ENCODE peak calls at places on chromosomes 11 and 22, in ten cellular contexts. One of them, this sample, is unnamed.

GRCh38 chr11:27008811-27009535 is 15.1 kb downstream of the FIBIN start:
- DNase-seq in NB4: no peak
- DNase-seq in HS-27A: no peak
- DNase-seq in GM04504: no peak
- DNase-seq in activated CD4-positive, alpha-beta T cell treated with anti-CD3 and anti-CD28 coated beads, Interleukin-2, amount 50 U/mL, for 48 hours: no peak
- DNase-seq in CD8-positive, alpha-beta memory T cell: no peak
- DNase-seq in myocyte: no peak
- DNase-seq in activated T-cell treated with anti-CD3 and anti-CD28 coated beads for 1 hour: no peak
- DNase-seq in activated effector memory CD4-positive, alpha-beta T cell treated with anti-CD3 and anti-CD28 coated beads, Interleukin-2, amount 50 U/mL, for 16 hours: no peak
- DNase-seq in cardiac muscle cell: no peak
- DNase-seq in this sample: no peak

GRCh38 chr11:95608093-95608492 is 181.5 kb downstream of the FAM76B start:
- DNase-seq in NB4: no peak
- DNase-seq in HS-27A: no peak
- DNase-seq in GM04504: no peak
- DNase-seq in activated CD4-positive, alpha-beta T cell treated with anti-CD3 and anti-CD28 coated beads, Interleukin-2, amount 50 U/mL, for 48 hours: no peak
- DNase-seq in CD8-positive, alpha-beta memory T cell: no peak
- DNase-seq in myocyte: no peak
- DNase-seq in activated T-cell treated with anti-CD3 and anti-CD28 coated beads for 1 hour: no peak
- DNase-seq in activated effector memory CD4-positive, alpha-beta T cell treated with anti-CD3 and anti-CD28 coated beads, Interleukin-2, amount 50 U/mL, for 16 hours: no peak
- DNase-seq in cardiac muscle cell: no peak
- DNase-seq in this sample: no peak

GRCh38 chr22:41919357-41920224 is 4.7 kb upstream of the SHISA8 start:
- DNase-seq in NB4: peak; percentile 78
- DNase-seq in HS-27A: no peak
- DNase-seq in GM04504: no peak
- DNase-seq in activated CD4-positive, alpha-beta T cell treated with anti-CD3 and anti-CD28 coated beads, Interleukin-2, amount 50 U/mL, for 48 hours: peak; percentile 65
- DNase-seq in CD8-positive, alpha-beta memory T cell: no peak
- DNase-seq in myocyte: peak; percentile 72
- DNase-seq in activated T-cell treated with anti-CD3 and anti-CD28 coated beads for 1 hour: peak; percentile 26
- DNase-seq in activated effector memory CD4-positive, alpha-beta T cell treated with anti-CD3 and anti-CD28 coated beads, Interleukin-2, amount 50 U/mL, for 16 hours: peak; percentile 82
- DNase-seq in cardiac muscle cell: peak; percentile 47
- DNase-seq in this sample: peak; percentile 99

GRCh38 chr11:976431-977160 is 50.9 kb downstream of the AP2A2 start:
- DNase-seq in NB4: peak; percentile 39
- DNase-seq in HS-27A: no peak
- DNase-seq in GM04504: peak; percentile 27
- DNase-seq in activated CD4-positive, alpha-beta T cell treated with anti-CD3 and anti-CD28 coated beads, Interleukin-2, amount 50 U/mL, for 48 hours: peak; percentile 12
- DNase-seq in CD8-positive, alpha-beta memory T cell: no peak
- DNase-seq in myocyte: peak; percentile 87
- DNase-seq in activated T-cell treated with anti-CD3 and anti-CD28 coated beads for 1 hour: no peak
- DNase-seq in activated effector memory CD4-positive, alpha-beta T cell treated with anti-CD3 and anti-CD28 coated beads, Interleukin-2, amount 50 U/mL, for 16 hours: no peak
- DNase-seq in cardiac muscle cell: peak; percentile 70
- DNase-seq in this sample: peak; percentile 37

GRCh38 chr22:30228509-30229359 is 17.8 kb downstream of the LIF start:
- DNase-seq in NB4: no peak
- DNase-seq in HS-27A: no peak
- DNase-seq in GM04504: no peak
- DNase-seq in activated CD4-positive, alpha-beta T cell treated with anti-CD3 and anti-CD28 coated beads, Interleukin-2, amount 50 U/mL, for 48 hours: no peak
- DNase-seq in CD8-positive, alpha-beta memory T cell: no peak
- DNase-seq in myocyte: no peak
- DNase-seq in activated T-cell treated with anti-CD3 and anti-CD28 coated beads for 1 hour: no peak
- DNase-seq in activated effector memory CD4-positive, alpha-beta T cell treated with anti-CD3 and anti-CD28 coated beads, Interleukin-2, amount 50 U/mL, for 16 hours: no peak
- DNase-seq in cardiac muscle cell: no peak
- DNase-seq in this sample: no peak

GRCh38 chr22:45317551-45318167 is 7.9 kb downstream of the FAM118A start:
- DNase-seq in NB4: peak; percentile 18
- DNase-seq in HS-27A: peak; percentile 36
- DNase-seq in GM04504: no peak
- DNase-seq in activated CD4-positive, alpha-beta T cell treated with anti-CD3 and anti-CD28 coated beads, Interleukin-2, amount 50 U/mL, for 48 hours: no peak
- DNase-seq in CD8-positive, alpha-beta memory T cell: no peak
- DNase-seq in myocyte: peak; percentile 24
- DNase-seq in activated T-cell treated with anti-CD3 and anti-CD28 coated beads for 1 hour: no peak
- DNase-seq in activated effector memory CD4-positive, alpha-beta T cell treated with anti-CD3 and anti-CD28 coated beads, Interleukin-2, amount 50 U/mL, for 16 hours: no peak
- DNase-seq in cardiac muscle cell: peak; percentile 64
- DNase-seq in this sample: no peak

GRCh38 chr11:117145393-117145761 is 1.3 kb downstream of the PAFAH1B2 start:
- DNase-seq in NB4: peak; percentile 69
- DNase-seq in HS-27A: peak; percentile 11
- DNase-seq in GM04504: no peak
- DNase-seq in activated CD4-positive, alpha-beta T cell treated with anti-CD3 and anti-CD28 coated beads, Interleukin-2, amount 50 U/mL, for 48 hours: no peak
- DNase-seq in CD8-positive, alpha-beta memory T cell: peak; percentile 1
- DNase-seq in myocyte: peak; percentile 28
- DNase-seq in activated T-cell treated with anti-CD3 and anti-CD28 coated beads for 1 hour: no peak
- DNase-seq in activated effector memory CD4-positive, alpha-beta T cell treated with anti-CD3 and anti-CD28 coated beads, Interleukin-2, amount 50 U/mL, for 16 hours: no peak
- DNase-seq in cardiac muscle cell: peak; percentile 50
- DNase-seq in this sample: peak; percentile 33

GRCh38 chr11:42407379-42407778 is 904.4 kb upstream of the API5 start:
- DNase-seq in NB4: peak; percentile 14
- DNase-seq in HS-27A: no peak
- DNase-seq in GM04504: no peak
- DNase-seq in activated CD4-positive, alpha-beta T cell treated with anti-CD3 and anti-CD28 coated beads, Interleukin-2, amount 50 U/mL, for 48 hours: no peak
- DNase-seq in CD8-positive, alpha-beta memory T cell: no peak
- DNase-seq in myocyte: no peak
- DNase-seq in activated T-cell treated with anti-CD3 and anti-CD28 coated beads for 1 hour: no peak
- DNase-seq in activated effector memory CD4-positive, alpha-beta T cell treated with anti-CD3 and anti-CD28 coated beads, Interleukin-2, amount 50 U/mL, for 16 hours: no peak
- DNase-seq in cardiac muscle cell: peak; percentile 40
- DNase-seq in this sample: peak; percentile 5

GRCh38 chr11:109644158-109644557 is 222.2 kb downstream of the C11orf87 start:
- DNase-seq in NB4: no peak
- DNase-seq in HS-27A: no peak
- DNase-seq in GM04504: peak; percentile 20
- DNase-seq in activated CD4-positive, alpha-beta T cell treated with anti-CD3 and anti-CD28 coated beads, Interleukin-2, amount 50 U/mL, for 48 hours: no peak
- DNase-seq in CD8-positive, alpha-beta memory T cell: no peak
- DNase-seq in myocyte: peak; percentile 84
- DNase-seq in activated T-cell treated with anti-CD3 and anti-CD28 coated beads for 1 hour: no peak
- DNase-seq in activated effector memory CD4-positive, alpha-beta T cell treated with anti-CD3 and anti-CD28 coated beads, Interleukin-2, amount 50 U/mL, for 16 hours: no peak
- DNase-seq in cardiac muscle cell: peak; percentile 47
- DNase-seq in this sample: no peak

GRCh38 chr11:97742717-97743116 is 1278.0 kb upstream of the CNTN5 start:
- DNase-seq in NB4: no peak
- DNase-seq in HS-27A: no peak
- DNase-seq in GM04504: no peak
- DNase-seq in activated CD4-positive, alpha-beta T cell treated with anti-CD3 and anti-CD28 coated beads, Interleukin-2, amount 50 U/mL, for 48 hours: no peak
- DNase-seq in CD8-positive, alpha-beta memory T cell: no peak
- DNase-seq in myocyte: no peak
- DNase-seq in activated T-cell treated with anti-CD3 and anti-CD28 coated beads for 1 hour: no peak
- DNase-seq in activated effector memory CD4-positive, alpha-beta T cell treated with anti-CD3 and anti-CD28 coated beads, Interleukin-2, amount 50 U/mL, for 16 hours: no peak
- DNase-seq in cardiac muscle cell: peak; percentile 42
- DNase-seq in this sample: peak; percentile 36

GRCh38 chr22:50267591-50268390 is 2.4 kb downstream of the MAPK11 start:
- DNase-seq in NB4: no peak
- DNase-seq in HS-27A: no peak
- DNase-seq in GM04504: no peak
- DNase-seq in activated CD4-positive, alpha-beta T cell treated with anti-CD3 and anti-CD28 coated beads, Interleukin-2, amount 50 U/mL, for 48 hours: peak; percentile 61
- DNase-seq in CD8-positive, alpha-beta memory T cell: peak; percentile 20
- DNase-seq in myocyte: peak; percentile 35
- DNase-seq in activated T-cell treated with anti-CD3 and anti-CD28 coated beads for 1 hour: peak; percentile 42
- DNase-seq in activated effector memory CD4-positive, alpha-beta T cell treated with anti-CD3 and anti-CD28 coated beads, Interleukin-2, amount 50 U/mL, for 16 hours: peak; percentile 84
- DNase-seq in cardiac muscle cell: peak; percentile 70
- DNase-seq in this sample: peak; percentile 26

GRCh38 chr22:17131686-17132085 is 10.5 kb upstream of the TMEM121B start:
- DNase-seq in NB4: no peak
- DNase-seq in HS-27A: no peak
- DNase-seq in GM04504: no peak
- DNase-seq in activated CD4-positive, alpha-beta T cell treated with anti-CD3 and anti-CD28 coated beads, Interleukin-2, amount 50 U/mL, for 48 hours: no peak
- DNase-seq in CD8-positive, alpha-beta memory T cell: no peak
- DNase-seq in myocyte: peak; percentile 66
- DNase-seq in activated T-cell treated with anti-CD3 and anti-CD28 coated beads for 1 hour: no peak
- DNase-seq in activated effector memory CD4-positive, alpha-beta T cell treated with anti-CD3 and anti-CD28 coated beads, Interleukin-2, amount 50 U/mL, for 16 hours: no peak
- DNase-seq in cardiac muscle cell: no peak
- DNase-seq in this sample: peak; percentile 54

GRCh38 chr22:50202130-50202671 is 1.4 kb downstream of the SELENOO start:
- DNase-seq in NB4: no peak
- DNase-seq in HS-27A: no peak
- DNase-seq in GM04504: no peak
- DNase-seq in activated CD4-positive, alpha-beta T cell treated with anti-CD3 and anti-CD28 coated beads, Interleukin-2, amount 50 U/mL, for 48 hours: no peak
- DNase-seq in CD8-positive, alpha-beta memory T cell: no peak
- DNase-seq in myocyte: no peak
- DNase-seq in activated T-cell treated with anti-CD3 and anti-CD28 coated beads for 1 hour: no peak
- DNase-seq in activated effector memory CD4-positive, alpha-beta T cell treated with anti-CD3 and anti-CD28 coated beads, Interleukin-2, amount 50 U/mL, for 16 hours: no peak
- DNase-seq in cardiac muscle cell: no peak
- DNase-seq in this sample: no peak

GRCh38 chr11:3132831-3133455 is 32.2 kb downstream of the OSBPL5 start:
- DNase-seq in NB4: no peak
- DNase-seq in HS-27A: no peak
- DNase-seq in GM04504: no peak
- DNase-seq in activated CD4-positive, alpha-beta T cell treated with anti-CD3 and anti-CD28 coated beads, Interleukin-2, amount 50 U/mL, for 48 hours: no peak
- DNase-seq in CD8-positive, alpha-beta memory T cell: no peak
- DNase-seq in myocyte: no peak
- DNase-seq in activated T-cell treated with anti-CD3 and anti-CD28 coated beads for 1 hour: no peak
- DNase-seq in activated effector memory CD4-positive, alpha-beta T cell treated with anti-CD3 and anti-CD28 coated beads, Interleukin-2, amount 50 U/mL, for 16 hours: peak; percentile 27
- DNase-seq in cardiac muscle cell: no peak
- DNase-seq in this sample: no peak

GRCh38 chr11:65736810-65737209 is 16.2 kb upstream of the RNASEH2C start:
- DNase-seq in NB4: no peak
- DNase-seq in HS-27A: no peak
- DNase-seq in GM04504: no peak
- DNase-seq in activated CD4-positive, alpha-beta T cell treated with anti-CD3 and anti-CD28 coated beads, Interleukin-2, amount 50 U/mL, for 48 hours: no peak
- DNase-seq in CD8-positive, alpha-beta memory T cell: no peak
- DNase-seq in myocyte: no peak
- DNase-seq in activated T-cell treated with anti-CD3 and anti-CD28 coated beads for 1 hour: no peak
- DNase-seq in activated effector memory CD4-positive, alpha-beta T cell treated with anti-CD3 and anti-CD28 coated beads, Interleukin-2, amount 50 U/mL, for 16 hours: no peak
- DNase-seq in cardiac muscle cell: no peak
- DNase-seq in this sample: no peak

GRCh38 chr11:78195917-78196545 is 7.3 kb downstream of the USP35 start:
- DNase-seq in NB4: no peak
- DNase-seq in HS-27A: no peak
- DNase-seq in GM04504: no peak
- DNase-seq in activated CD4-positive, alpha-beta T cell treated with anti-CD3 and anti-CD28 coated beads, Interleukin-2, amount 50 U/mL, for 48 hours: no peak
- DNase-seq in CD8-positive, alpha-beta memory T cell: no peak
- DNase-seq in myocyte: no peak
- DNase-seq in activated T-cell treated with anti-CD3 and anti-CD28 coated beads for 1 hour: no peak
- DNase-seq in activated effector memory CD4-positive, alpha-beta T cell treated with anti-CD3 and anti-CD28 coated beads, Interleukin-2, amount 50 U/mL, for 16 hours: peak; percentile 39
- DNase-seq in cardiac muscle cell: peak; percentile 37
- DNase-seq in this sample: no peak

GRCh38 chr11:65425971-65426838 is 3.6 kb downstream of the NEAT1 start:
- DNase-seq in NB4: peak; percentile 98
- DNase-seq in HS-27A: no peak
- DNase-seq in GM04504: peak; percentile 39
- DNase-seq in activated CD4-positive, alpha-beta T cell treated with anti-CD3 and anti-CD28 coated beads, Interleukin-2, amount 50 U/mL, for 48 hours: peak; percentile 48
- DNase-seq in CD8-positive, alpha-beta memory T cell: peak; percentile 77
- DNase-seq in myocyte: peak; percentile 64
- DNase-seq in activated T-cell treated with anti-CD3 and anti-CD28 coated beads for 1 hour: no peak
- DNase-seq in activated effector memory CD4-positive, alpha-beta T cell treated with anti-CD3 and anti-CD28 coated beads, Interleukin-2, amount 50 U/mL, for 16 hours: peak; percentile 66
- DNase-seq in cardiac muscle cell: peak; percentile 80
- DNase-seq in this sample: peak; percentile 100

GRCh38 chr11:30360741-30361140 is 37.8 kb downstream of the ARL14EP start:
- DNase-seq in NB4: no peak
- DNase-seq in HS-27A: no peak
- DNase-seq in GM04504: no peak
- DNase-seq in activated CD4-positive, alpha-beta T cell treated with anti-CD3 and anti-CD28 coated beads, Interleukin-2, amount 50 U/mL, for 48 hours: no peak
- DNase-seq in CD8-positive, alpha-beta memory T cell: no peak
- DNase-seq in myocyte: no peak
- DNase-seq in activated T-cell treated with anti-CD3 and anti-CD28 coated beads for 1 hour: no peak
- DNase-seq in activated effector memory CD4-positive, alpha-beta T cell treated with anti-CD3 and anti-CD28 coated beads, Interleukin-2, amount 50 U/mL, for 16 hours: no peak
- DNase-seq in cardiac muscle cell: no peak
- DNase-seq in this sample: no peak

GRCh38 chr11:120211522-120212258 is 858 bp downstream of the OAF start:
- DNase-seq in NB4: no peak
- DNase-seq in HS-27A: no peak
- DNase-seq in GM04504: no peak
- DNase-seq in activated CD4-positive, alpha-beta T cell treated with anti-CD3 and anti-CD28 coated beads, Interleukin-2, amount 50 U/mL, for 48 hours: no peak
- DNase-seq in CD8-positive, alpha-beta memory T cell: no peak
- DNase-seq in myocyte: no peak
- DNase-seq in activated T-cell treated with anti-CD3 and anti-CD28 coated beads for 1 hour: no peak
- DNase-seq in activated effector memory CD4-positive, alpha-beta T cell treated with anti-CD3 and anti-CD28 coated beads, Interleukin-2, amount 50 U/mL, for 16 hours: no peak
- DNase-seq in cardiac muscle cell: no peak
- DNase-seq in this sample: no peak

GRCh38 chr22:30453731-30454510 is 17.9 kb downstream of the SEC14L3 start:
- DNase-seq in NB4: peak; percentile 69
- DNase-seq in HS-27A: no peak
- DNase-seq in GM04504: no peak
- DNase-seq in activated CD4-positive, alpha-beta T cell treated with anti-CD3 and anti-CD28 coated beads, Interleukin-2, amount 50 U/mL, for 48 hours: peak; percentile 26
- DNase-seq in CD8-positive, alpha-beta memory T cell: no peak
- DNase-seq in myocyte: peak; percentile 16
- DNase-seq in activated T-cell treated with anti-CD3 and anti-CD28 coated beads for 1 hour: no peak
- DNase-seq in activated effector memory CD4-positive, alpha-beta T cell treated with anti-CD3 and anti-CD28 coated beads, Interleukin-2, amount 50 U/mL, for 16 hours: no peak
- DNase-seq in cardiac muscle cell: peak; percentile 51
- DNase-seq in this sample: peak; percentile 75

GRCh38 chr11:106156290-106156937 is 79.0 kb downstream of the AASDHPPT start:
- DNase-seq in NB4: peak; percentile 54
- DNase-seq in HS-27A: peak; percentile 12
- DNase-seq in GM04504: peak; percentile 44
- DNase-seq in activated CD4-positive, alpha-beta T cell treated with anti-CD3 and anti-CD28 coated beads, Interleukin-2, amount 50 U/mL, for 48 hours: no peak
- DNase-seq in CD8-positive, alpha-beta memory T cell: no peak
- DNase-seq in myocyte: peak; percentile 73
- DNase-seq in activated T-cell treated with anti-CD3 and anti-CD28 coated beads for 1 hour: no peak
- DNase-seq in activated effector memory CD4-positive, alpha-beta T cell treated with anti-CD3 and anti-CD28 coated beads, Interleukin-2, amount 50 U/mL, for 16 hours: no peak
- DNase-seq in cardiac muscle cell: peak; percentile 93
- DNase-seq in this sample: peak; percentile 34

GRCh38 chr22:37053310-37054077 is 2.0 kb downstream of the KCTD17 start:
- DNase-seq in NB4: no peak
- DNase-seq in HS-27A: no peak
- DNase-seq in GM04504: no peak
- DNase-seq in activated CD4-positive, alpha-beta T cell treated with anti-CD3 and anti-CD28 coated beads, Interleukin-2, amount 50 U/mL, for 48 hours: no peak
- DNase-seq in CD8-positive, alpha-beta memory T cell: no peak
- DNase-seq in myocyte: peak; percentile 9
- DNase-seq in activated T-cell treated with anti-CD3 and anti-CD28 coated beads for 1 hour: no peak
- DNase-seq in activated effector memory CD4-positive, alpha-beta T cell treated with anti-CD3 and anti-CD28 coated beads, Interleukin-2, amount 50 U/mL, for 16 hours: no peak
- DNase-seq in cardiac muscle cell: peak; percentile 30
- DNase-seq in this sample: no peak

GRCh38 chr11:61901353-61901858 is 10.1 kb upstream of the FADS3 start:
- DNase-seq in NB4: peak; percentile 41
- DNase-seq in HS-27A: no peak
- DNase-seq in GM04504: no peak
- DNase-seq in activated CD4-positive, alpha-beta T cell treated with anti-CD3 and anti-CD28 coated beads, Interleukin-2, amount 50 U/mL, for 48 hours: no peak
- DNase-seq in CD8-positive, alpha-beta memory T cell: no peak
- DNase-seq in myocyte: no peak
- DNase-seq in activated T-cell treated with anti-CD3 and anti-CD28 coated beads for 1 hour: no peak
- DNase-seq in activated effector memory CD4-positive, alpha-beta T cell treated with anti-CD3 and anti-CD28 coated beads, Interleukin-2, amount 50 U/mL, for 16 hours: no peak
- DNase-seq in cardiac muscle cell: no peak
- DNase-seq in this sample: no peak

GRCh38 chr11:60376601-60377000 is 1.7 kb upstream of the MS4A7 start:
- DNase-seq in NB4: no peak
- DNase-seq in HS-27A: no peak
- DNase-seq in GM04504: no peak
- DNase-seq in activated CD4-positive, alpha-beta T cell treated with anti-CD3 and anti-CD28 coated beads, Interleukin-2, amount 50 U/mL, for 48 hours: no peak
- DNase-seq in CD8-positive, alpha-beta memory T cell: no peak
- DNase-seq in myocyte: no peak
- DNase-seq in activated T-cell treated with anti-CD3 and anti-CD28 coated beads for 1 hour: no peak
- DNase-seq in activated effector memory CD4-positive, alpha-beta T cell treated with anti-CD3 and anti-CD28 coated beads, Interleukin-2, amount 50 U/mL, for 16 hours: no peak
- DNase-seq in cardiac muscle cell: no peak
- DNase-seq in this sample: no peak

GRCh38 chr11:134521452-134522289 is 109.6 kb upstream of the B3GAT1 start:
- DNase-seq in NB4: no peak
- DNase-seq in HS-27A: no peak
- DNase-seq in GM04504: no peak
- DNase-seq in activated CD4-positive, alpha-beta T cell treated with anti-CD3 and anti-CD28 coated beads, Interleukin-2, amount 50 U/mL, for 48 hours: no peak
- DNase-seq in CD8-positive, alpha-beta memory T cell: no peak
- DNase-seq in myocyte: no peak
- DNase-seq in activated T-cell treated with anti-CD3 and anti-CD28 coated beads for 1 hour: no peak
- DNase-seq in activated effector memory CD4-positive, alpha-beta T cell treated with anti-CD3 and anti-CD28 coated beads, Interleukin-2, amount 50 U/mL, for 16 hours: no peak
- DNase-seq in cardiac muscle cell: no peak
- DNase-seq in this sample: no peak

GRCh38 chr11:95764267-95764898 is 25.2 kb downstream of the FAM76B start:
- DNase-seq in NB4: peak; percentile 71
- DNase-seq in HS-27A: peak; percentile 23
- DNase-seq in GM04504: peak; percentile 16
- DNase-seq in activated CD4-positive, alpha-beta T cell treated with anti-CD3 and anti-CD28 coated beads, Interleukin-2, amount 50 U/mL, for 48 hours: no peak
- DNase-seq in CD8-positive, alpha-beta memory T cell: peak; percentile 51
- DNase-seq in myocyte: peak; percentile 65
- DNase-seq in activated T-cell treated with anti-CD3 and anti-CD28 coated beads for 1 hour: no peak
- DNase-seq in activated effector memory CD4-positive, alpha-beta T cell treated with anti-CD3 and anti-CD28 coated beads, Interleukin-2, amount 50 U/mL, for 16 hours: no peak
- DNase-seq in cardiac muscle cell: peak; percentile 77
- DNase-seq in this sample: peak; percentile 28

GRCh38 chr11:7977251-7977917 is 9.8 kb upstream of the EIF3F start:
- DNase-seq in NB4: peak; percentile 11
- DNase-seq in HS-27A: peak; percentile 95
- DNase-seq in GM04504: peak; percentile 79
- DNase-seq in activated CD4-positive, alpha-beta T cell treated with anti-CD3 and anti-CD28 coated beads, Interleukin-2, amount 50 U/mL, for 48 hours: no peak
- DNase-seq in CD8-positive, alpha-beta memory T cell: no peak
- DNase-seq in myocyte: peak; percentile 43
- DNase-seq in activated T-cell treated with anti-CD3 and anti-CD28 coated beads for 1 hour: no peak
- DNase-seq in activated effector memory CD4-positive, alpha-beta T cell treated with anti-CD3 and anti-CD28 coated beads, Interleukin-2, amount 50 U/mL, for 16 hours: no peak
- DNase-seq in cardiac muscle cell: peak; percentile 73
- DNase-seq in this sample: peak; percentile 63

GRCh38 chr22:18950141-18950540 is 14.0 kb upstream of the PRODH start:
- DNase-seq in NB4: no peak
- DNase-seq in HS-27A: no peak
- DNase-seq in GM04504: no peak
- DNase-seq in activated CD4-positive, alpha-beta T cell treated with anti-CD3 and anti-CD28 coated beads, Interleukin-2, amount 50 U/mL, for 48 hours: no peak
- DNase-seq in CD8-positive, alpha-beta memory T cell: no peak
- DNase-seq in myocyte: no peak
- DNase-seq in activated T-cell treated with anti-CD3 and anti-CD28 coated beads for 1 hour: no peak
- DNase-seq in activated effector memory CD4-positive, alpha-beta T cell treated with anti-CD3 and anti-CD28 coated beads, Interleukin-2, amount 50 U/mL, for 16 hours: peak; percentile 49
- DNase-seq in cardiac muscle cell: no peak
- DNase-seq in this sample: no peak

This sample was measured in MV-4-11.